ENCODE peak calls at places on chromosome 7, in seven cellular contexts. One of them, this sample, is unnamed.

GRCh38 chr7:116780521-116780920 is 81.9 kb upstream of the CAPZA2 start:
- DNase-seq in K562: no peak
- DNase-seq in cardiac muscle cell: no peak
- DNase-seq in mesothelial cell of epicardium: no peak
- DNase-seq in gastrocnemius medialis: no peak
- DNase-seq in bronchial epithelial cell: no peak
- DNase-seq in Calu3: no peak
- DNase-seq in this sample: no peak

GRCh38 chr7:158284617-158285382 is 302.8 kb downstream of the PTPRN2 start:
- DNase-seq in cardiac muscle cell: no peak
- DNase-seq in K562: no peak
- DNase-seq in Calu3: no peak
- DNase-seq in gastrocnemius medialis: no peak
- DNase-seq in mesothelial cell of epicardium: peak; percentile 29
- DNase-seq in bronchial epithelial cell: no peak
- DNase-seq in this sample: no peak

GRCh38 chr7:45435846-45436245 is 138.3 kb upstream of the ADCY1 start:
- DNase-seq in cardiac muscle cell: peak; percentile 88
- DNase-seq in K562: no peak
- DNase-seq in gastrocnemius medialis: no peak
- DNase-seq in Calu3: peak; percentile 35
- DNase-seq in bronchial epithelial cell: peak; percentile 92
- DNase-seq in mesothelial cell of epicardium: no peak
- DNase-seq in this sample: no peak

GRCh38 chr7:39606352-39606751 is 17.0 kb upstream of the RALA start:
- DNase-seq in mesothelial cell of epicardium: no peak
- DNase-seq in cardiac muscle cell: no peak
- DNase-seq in gastrocnemius medialis: no peak
- DNase-seq in Calu3: no peak
- DNase-seq in K562: no peak
- DNase-seq in bronchial epithelial cell: peak; percentile 39
- DNase-seq in this sample: no peak

GRCh38 chr7:35036361-35037171 is 719 bp downstream of the DPY19L1 start:
- DNase-seq in Calu3: peak; percentile 62
- DNase-seq in K562: peak; percentile 38
- DNase-seq in mesothelial cell of epicardium: peak; percentile 58
- DNase-seq in bronchial epithelial cell: peak; percentile 41
- DNase-seq in gastrocnemius medialis: peak; percentile 14
- DNase-seq in cardiac muscle cell: peak; percentile 78
- DNase-seq in this sample: peak; percentile 41

GRCh38 chr7:50727072-50727471 is 55.6 kb downstream of the GRB10 start:
- DNase-seq in cardiac muscle cell: peak; percentile 28
- DNase-seq in Calu3: no peak
- DNase-seq in K562: peak; percentile 41
- DNase-seq in gastrocnemius medialis: no peak
- DNase-seq in bronchial epithelial cell: peak; percentile 46
- DNase-seq in mesothelial cell of epicardium: no peak
- DNase-seq in this sample: no peak

GRCh38 chr7:150914196-150914595 is 61.9 kb downstream of the AOC1 start:
- DNase-seq in K562: no peak
- DNase-seq in bronchial epithelial cell: no peak
- DNase-seq in gastrocnemius medialis: no peak
- DNase-seq in cardiac muscle cell: no peak
- DNase-seq in mesothelial cell of epicardium: no peak
- DNase-seq in Calu3: no peak
- DNase-seq in this sample: no peak

GRCh38 chr7:17207220-17207619 is 91.2 kb upstream of the AHR start:
- DNase-seq in cardiac muscle cell: peak; percentile 86
- DNase-seq in mesothelial cell of epicardium: no peak
- DNase-seq in bronchial epithelial cell: peak; percentile 96
- DNase-seq in gastrocnemius medialis: no peak
- DNase-seq in Calu3: peak; percentile 67
- DNase-seq in K562: no peak
- DNase-seq in this sample: no peak

GRCh38 chr7:151315038-151315655 is 26.5 kb upstream of the NUB1 start:
- DNase-seq in mesothelial cell of epicardium: peak; percentile 78
- DNase-seq in K562: peak; percentile 94
- DNase-seq in Calu3: peak; percentile 85
- DNase-seq in cardiac muscle cell: peak; percentile 76
- DNase-seq in gastrocnemius medialis: peak; percentile 31
- DNase-seq in bronchial epithelial cell: peak; percentile 38
- DNase-seq in this sample: peak; percentile 68

GRCh38 chr7:34337163-34337562 is 320.9 kb upstream of the NPSR1 start:
- DNase-seq in gastrocnemius medialis: no peak
- DNase-seq in mesothelial cell of epicardium: no peak
- DNase-seq in K562: no peak
- DNase-seq in Calu3: no peak
- DNase-seq in bronchial epithelial cell: peak; percentile 50
- DNase-seq in cardiac muscle cell: no peak
- DNase-seq in this sample: no peak

GRCh38 chr7:16708980-16709379 is 44.6 kb upstream of the TSPAN13 start:
- DNase-seq in mesothelial cell of epicardium: no peak
- DNase-seq in gastrocnemius medialis: no peak
- DNase-seq in K562: no peak
- DNase-seq in bronchial epithelial cell: peak; percentile 80
- DNase-seq in cardiac muscle cell: peak; percentile 78
- DNase-seq in Calu3: no peak
- DNase-seq in this sample: no peak

DNA sequence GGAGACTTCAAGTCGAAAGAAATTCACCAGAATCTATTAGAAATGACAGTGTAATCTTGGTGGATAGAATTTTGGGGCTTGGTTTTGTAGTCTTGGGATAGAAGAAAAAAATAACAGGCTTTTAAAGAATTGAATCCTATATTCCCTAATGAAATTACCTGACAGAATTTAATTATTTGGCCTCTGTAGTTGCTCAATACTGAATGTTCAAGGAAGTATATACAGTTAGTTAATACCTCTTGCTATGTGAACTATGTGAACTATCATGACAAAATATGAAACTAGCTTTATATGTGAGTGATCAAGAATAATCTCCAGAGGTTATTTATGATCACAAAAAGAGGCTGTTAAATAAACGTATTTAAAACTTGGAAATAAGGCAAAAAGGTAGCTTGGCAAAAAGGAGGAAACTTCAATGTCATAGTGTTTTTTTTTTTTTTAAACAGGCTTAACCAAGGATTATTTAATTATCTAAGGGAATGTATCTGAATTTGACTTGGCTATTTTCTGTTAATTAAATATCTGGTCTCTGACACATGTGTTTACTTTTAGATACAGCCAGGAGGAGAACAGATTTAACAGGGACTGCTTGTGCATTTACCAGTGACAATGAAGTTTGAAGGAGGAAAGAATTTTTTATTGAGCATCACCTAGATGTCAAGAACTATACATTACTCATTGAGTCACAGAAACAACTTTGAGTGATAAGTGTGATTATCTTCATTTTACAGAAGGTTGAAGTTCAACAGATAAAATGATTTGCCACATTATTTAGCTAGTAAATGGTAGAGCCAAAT is 11.5 kb upstream of the CASD1 start:
- DNase-seq in gastrocnemius medialis: no peak
- DNase-seq in Calu3: no peak
- DNase-seq in bronchial epithelial cell: no peak
- DNase-seq in mesothelial cell of epicardium: no peak
- DNase-seq in K562: no peak
- DNase-seq in cardiac muscle cell: no peak
- DNase-seq in this sample: no peak
- TF ChIP-seq CTCF in gastrocnemius medialis: no peak
- TF ChIP-seq CTCF in Calu3: no peak
- TF ChIP-seq CTCF in bronchial epithelial cell: no peak
- TF ChIP-seq CTCF in mesothelial cell of epicardium: no peak
- TF ChIP-seq CTCF in K562: no peak
- TF ChIP-seq CTCF in cardiac muscle cell: no peak
- TF ChIP-seq CTCF in this sample: no peak

GRCh38 chr7:78149787-78150186 is 351.2 kb downstream of the PHTF2 start:
- DNase-seq in bronchial epithelial cell: peak; percentile 32
- DNase-seq in gastrocnemius medialis: no peak
- DNase-seq in cardiac muscle cell: peak; percentile 64
- DNase-seq in Calu3: no peak
- DNase-seq in K562: no peak
- DNase-seq in mesothelial cell of epicardium: no peak
- DNase-seq in this sample: no peak
- TF ChIP-seq CTCF in bronchial epithelial cell: no peak
- TF ChIP-seq CTCF in gastrocnemius medialis: no peak
- TF ChIP-seq CTCF in cardiac muscle cell: no peak
- TF ChIP-seq CTCF in Calu3: no peak
- TF ChIP-seq CTCF in K562: no peak
- TF ChIP-seq CTCF in mesothelial cell of epicardium: no peak
- TF ChIP-seq CTCF in this sample: no peak

GRCh38 chr7:140479062-140479738 is at the start of gene MKRN1:
- DNase-seq in bronchial epithelial cell: peak; percentile 88
- DNase-seq in Calu3: peak; percentile 97
- DNase-seq in gastrocnemius medialis: peak; percentile 92
- DNase-seq in cardiac muscle cell: peak; percentile 94
- DNase-seq in K562: peak; percentile 100
- DNase-seq in mesothelial cell of epicardium: peak; percentile 93
- DNase-seq in this sample: peak; percentile 80

GRCh38 chr7:140476698-140477261 is 2.5 kb downstream of the MKRN1 start:
- DNase-seq in cardiac muscle cell: no peak
- DNase-seq in Calu3: no peak
- DNase-seq in bronchial epithelial cell: no peak
- DNase-seq in mesothelial cell of epicardium: no peak
- DNase-seq in gastrocnemius medialis: no peak
- DNase-seq in K562: peak; percentile 48
- DNase-seq in this sample: no peak

GRCh38 chr7:140478361-140479061 is 794 bp downstream of the MKRN1 start:
- DNase-seq in mesothelial cell of epicardium: peak; percentile 75
- DNase-seq in K562: no peak
- DNase-seq in cardiac muscle cell: peak; percentile 47
- DNase-seq in gastrocnemius medialis: no peak
- DNase-seq in bronchial epithelial cell: peak; percentile 20
- DNase-seq in Calu3: peak; percentile 39
- DNase-seq in this sample: peak; percentile 43

GRCh38 chr7:140479739-140480084 is 407 bp upstream of the MKRN1 start:
- DNase-seq in mesothelial cell of epicardium: no peak
- DNase-seq in K562: no peak
- DNase-seq in cardiac muscle cell: no peak
- DNase-seq in Calu3: no peak
- DNase-seq in gastrocnemius medialis: no peak
- DNase-seq in bronchial epithelial cell: no peak
- DNase-seq in this sample: no peak

DNA sequence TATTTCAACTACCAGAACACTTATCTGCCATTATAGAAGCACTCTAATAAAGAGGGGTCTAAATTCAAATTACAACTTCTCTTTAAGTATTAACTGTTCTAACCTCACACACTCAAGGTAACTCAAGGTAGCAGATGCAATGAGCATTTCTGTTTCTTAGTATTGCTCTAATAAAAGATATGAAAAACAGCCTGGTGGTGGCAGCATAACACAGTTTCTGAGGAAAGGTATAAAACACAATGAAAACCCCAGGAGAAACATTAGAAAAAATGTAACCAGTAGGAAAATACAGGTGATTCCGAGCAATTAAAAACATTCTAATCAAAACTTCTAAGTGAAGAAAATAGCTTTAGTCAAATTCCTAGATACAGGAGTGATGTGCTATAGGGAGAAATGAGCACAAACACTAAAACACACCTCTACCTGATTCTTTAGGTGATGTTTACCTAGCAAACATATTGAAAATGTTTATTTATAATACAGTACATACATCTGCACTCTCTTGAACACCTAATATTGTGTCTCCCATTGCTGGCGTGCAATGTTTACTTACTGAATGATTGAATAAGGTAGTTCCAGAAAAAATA is 3.5 kb downstream of the MKRN1 start:
- DNase-seq in gastrocnemius medialis: no peak
- DNase-seq in bronchial epithelial cell: peak; percentile 56
- DNase-seq in cardiac muscle cell: peak; percentile 53
- DNase-seq in mesothelial cell of epicardium: no peak
- DNase-seq in K562: peak; percentile 53
- DNase-seq in Calu3: peak; percentile 57
- DNase-seq in this sample: no peak
- TF ChIP-seq CTCF in gastrocnemius medialis: peak; percentile 52
- TF ChIP-seq CTCF in bronchial epithelial cell: peak; percentile 36
- TF ChIP-seq CTCF in cardiac muscle cell: peak; percentile 56
- TF ChIP-seq CTCF in mesothelial cell of epicardium: peak; percentile 44
- TF ChIP-seq CTCF in K562: peak; percentile 70
- TF ChIP-seq CTCF in Calu3: peak; percentile 36
- TF ChIP-seq CTCF in this sample: peak; percentile 43

DNA sequence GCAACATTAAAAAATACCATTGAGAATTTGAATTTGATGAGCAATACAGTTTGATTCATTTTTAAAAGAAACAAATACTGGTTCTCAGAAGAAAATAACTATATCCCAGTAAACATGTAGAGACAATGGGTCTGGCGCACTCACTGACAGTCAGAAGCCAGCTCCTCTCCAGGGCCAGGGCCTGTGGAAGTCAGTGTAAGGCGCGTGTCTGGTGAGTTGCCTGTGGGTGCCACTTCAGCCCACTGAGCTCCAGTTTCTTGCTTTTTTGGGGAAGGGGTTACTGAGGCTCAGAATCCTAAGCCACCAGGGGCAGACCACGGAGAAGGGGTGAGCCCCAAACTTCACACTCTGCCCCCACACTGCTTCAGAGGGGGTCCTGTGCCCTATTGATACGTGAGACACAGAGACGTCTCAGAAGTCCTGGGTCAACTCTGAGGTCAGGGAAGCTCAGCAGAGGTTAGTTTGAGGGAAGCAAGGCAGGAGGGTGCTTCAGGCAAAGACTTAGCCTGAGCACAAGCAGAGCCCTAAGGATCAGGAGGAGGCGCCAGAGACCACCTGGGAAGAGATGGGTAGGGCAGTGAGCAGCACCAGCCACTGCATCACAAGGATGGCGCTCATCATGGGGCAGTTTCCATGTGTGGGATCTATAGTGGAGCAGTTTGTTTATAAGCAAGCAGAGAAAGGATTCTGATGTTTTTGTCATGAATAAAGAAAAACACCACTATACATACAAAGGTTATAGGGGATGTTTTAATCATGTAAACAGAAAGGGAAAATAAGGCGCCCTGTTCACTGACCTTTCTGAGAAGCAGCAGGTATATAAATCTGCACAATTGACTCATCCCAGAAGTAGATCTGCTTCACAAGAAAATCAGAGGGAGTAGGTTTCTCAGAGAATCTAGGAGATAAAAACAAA is 95.7 kb downstream of the PKD1L1 start:
- DNase-seq in bronchial epithelial cell: peak; percentile 4
- DNase-seq in mesothelial cell of epicardium: no peak
- DNase-seq in gastrocnemius medialis: no peak
- DNase-seq in cardiac muscle cell: no peak
- DNase-seq in Calu3: peak; percentile 28
- DNase-seq in K562: no peak
- DNase-seq in this sample: no peak
- TF ChIP-seq CTCF in bronchial epithelial cell: no peak
- TF ChIP-seq CTCF in mesothelial cell of epicardium: no peak
- TF ChIP-seq CTCF in gastrocnemius medialis: no peak
- TF ChIP-seq CTCF in cardiac muscle cell: peak; percentile 28
- TF ChIP-seq CTCF in Calu3: no peak
- TF ChIP-seq CTCF in K562: peak; percentile 15
- TF ChIP-seq CTCF in this sample: no peak

DNA sequence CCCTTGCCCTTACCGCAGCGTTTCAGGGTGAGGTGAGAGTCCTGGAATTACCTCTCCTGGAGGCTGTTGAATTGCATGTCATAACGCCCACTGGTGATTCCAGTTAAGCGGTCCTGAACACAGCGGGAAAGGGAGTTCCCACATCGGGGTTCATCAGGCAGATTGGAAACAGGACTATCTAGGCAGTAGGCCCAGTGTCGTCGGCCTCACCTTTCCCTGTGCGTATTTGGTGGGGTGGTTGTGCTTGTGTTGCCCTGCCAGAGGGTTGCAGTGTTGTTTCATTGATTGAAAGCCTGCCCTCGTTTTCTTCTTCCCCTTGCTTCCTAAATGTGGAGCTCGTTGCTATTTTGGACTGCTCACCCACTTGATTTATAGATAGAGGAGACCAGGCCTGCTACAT is 10.6 kb upstream of the SUN1 start:
- DNase-seq in bronchial epithelial cell: no peak
- DNase-seq in Calu3: no peak
- DNase-seq in K562: no peak
- DNase-seq in cardiac muscle cell: no peak
- DNase-seq in mesothelial cell of epicardium: no peak
- DNase-seq in gastrocnemius medialis: no peak
- DNase-seq in this sample: peak; percentile 56
- TF ChIP-seq CTCF in bronchial epithelial cell: no peak
- TF ChIP-seq CTCF in Calu3: no peak
- TF ChIP-seq CTCF in K562: no peak
- TF ChIP-seq CTCF in cardiac muscle cell: no peak
- TF ChIP-seq CTCF in mesothelial cell of epicardium: no peak
- TF ChIP-seq CTCF in gastrocnemius medialis: no peak
- TF ChIP-seq CTCF in this sample: no peak

This sample was measured in uterus.